ENCODE peak calls at places on chromosomes 4 and X, in six cellular contexts. One of them, this sample, is unnamed.

GRCh38 chrX:86946569-86946968 is 571.0 kb upstream of the KLHL4 start:
- DNase-seq in ascending aorta: no peak
- DNase-seq in CD8-positive, alpha-beta T cell: no peak
- DNase-seq in A549: peak
- DNase-seq in RWPE1: peak
- DNase-seq in CD4-positive, alpha-beta T cell: no peak
- DNase-seq in this sample: no peak

GRCh38 chrX:115462406-115462805 is 98.6 kb upstream of the PLS3 start:
- DNase-seq in ascending aorta: no peak
- DNase-seq in CD8-positive, alpha-beta T cell: no peak
- DNase-seq in A549: no peak
- DNase-seq in RWPE1: no peak
- DNase-seq in CD4-positive, alpha-beta T cell: no peak
- DNase-seq in this sample: no peak

GRCh38 chr4:129344058-129344457 is 248.1 kb downstream of the C4orf33 start:
- DNase-seq in ascending aorta: no peak
- DNase-seq in CD8-positive, alpha-beta T cell: no peak
- DNase-seq in A549: peak
- DNase-seq in RWPE1: peak
- DNase-seq in CD4-positive, alpha-beta T cell: no peak
- DNase-seq in this sample: no peak

GRCh38 chrX:70219938-70220764 is 14.3 kb upstream of the AWAT1 start:
- DNase-seq in ascending aorta: no peak
- DNase-seq in CD8-positive, alpha-beta T cell: no peak
- DNase-seq in A549: peak
- DNase-seq in RWPE1: peak
- DNase-seq in CD4-positive, alpha-beta T cell: no peak
- DNase-seq in this sample: no peak

GRCh38 chr4:147118523-147118922 is 172.9 kb upstream of the TTC29 start:
- DNase-seq in ascending aorta: no peak
- DNase-seq in CD8-positive, alpha-beta T cell: no peak
- DNase-seq in A549: no peak
- DNase-seq in RWPE1: no peak
- DNase-seq in CD4-positive, alpha-beta T cell: no peak
- DNase-seq in this sample: no peak

GRCh38 chrX:153735274-153735673 is 10.6 kb downstream of the ABCD1 start:
- DNase-seq in ascending aorta: peak
- DNase-seq in CD8-positive, alpha-beta T cell: no peak
- DNase-seq in A549: no peak
- DNase-seq in RWPE1: no peak
- DNase-seq in CD4-positive, alpha-beta T cell: no peak
- DNase-seq in this sample: no peak

GRCh38 chr4:147822128-147822527 is 90.2 kb downstream of the ARHGAP10 start:
- DNase-seq in ascending aorta: peak
- DNase-seq in CD8-positive, alpha-beta T cell: no peak
- DNase-seq in A549: peak
- DNase-seq in RWPE1: peak
- DNase-seq in CD4-positive, alpha-beta T cell: no peak
- DNase-seq in this sample: peak

GRCh38 chrX:46873746-46874145 is 36.9 kb downstream of the RP2 start:
- DNase-seq in ascending aorta: no peak
- DNase-seq in CD8-positive, alpha-beta T cell: no peak
- DNase-seq in A549: no peak
- DNase-seq in RWPE1: no peak
- DNase-seq in CD4-positive, alpha-beta T cell: no peak
- DNase-seq in this sample: no peak

GRCh38 chrX:132119821-132120220 is 8.0 kb downstream of the FRMD7 start:
- DNase-seq in ascending aorta: no peak
- DNase-seq in CD8-positive, alpha-beta T cell: no peak
- DNase-seq in A549: no peak
- DNase-seq in RWPE1: no peak
- DNase-seq in CD4-positive, alpha-beta T cell: no peak
- DNase-seq in this sample: no peak

GRCh38 chr4:89158884-89159503 is 47.7 kb downstream of the TIGD2 start:
- DNase-seq in ascending aorta: no peak
- DNase-seq in CD8-positive, alpha-beta T cell: no peak
- DNase-seq in A549: peak
- DNase-seq in RWPE1: peak
- DNase-seq in CD4-positive, alpha-beta T cell: no peak
- DNase-seq in this sample: no peak

GRCh38 chr4:54400802-54401201 is 171.7 kb downstream of the PDGFRA start:
- DNase-seq in ascending aorta: no peak
- DNase-seq in CD8-positive, alpha-beta T cell: no peak
- DNase-seq in A549: peak
- DNase-seq in RWPE1: peak
- DNase-seq in CD4-positive, alpha-beta T cell: no peak
- DNase-seq in this sample: no peak

GRCh38 chrX:115929480-115929879 is 241.1 kb upstream of the AGTR2 start:
- DNase-seq in ascending aorta: no peak
- DNase-seq in CD8-positive, alpha-beta T cell: no peak
- DNase-seq in A549: no peak
- DNase-seq in RWPE1: no peak
- DNase-seq in CD4-positive, alpha-beta T cell: no peak
- DNase-seq in this sample: no peak

GRCh38 chr4:105147226-105148151 is 813 bp downstream of the TET2 start:
- DNase-seq in ascending aorta: no peak
- DNase-seq in CD8-positive, alpha-beta T cell: no peak
- DNase-seq in A549: peak
- DNase-seq in RWPE1: peak
- DNase-seq in CD4-positive, alpha-beta T cell: no peak
- DNase-seq in this sample: no peak

GRCh38 chr4:136383126-136383525 is 1149.2 kb downstream of the PCDH18 start:
- DNase-seq in ascending aorta: no peak
- DNase-seq in CD8-positive, alpha-beta T cell: no peak
- DNase-seq in A549: peak
- DNase-seq in RWPE1: no peak
- DNase-seq in CD4-positive, alpha-beta T cell: no peak
- DNase-seq in this sample: no peak

GRCh38 chr4:107561481-107561880 is 158.6 kb downstream of the PAPSS1 start:
- DNase-seq in ascending aorta: no peak
- DNase-seq in CD8-positive, alpha-beta T cell: no peak
- DNase-seq in A549: no peak
- DNase-seq in RWPE1: no peak
- DNase-seq in CD4-positive, alpha-beta T cell: no peak
- DNase-seq in this sample: no peak

GRCh38 chr4:1752284-1753041 is 31.1 kb downstream of the TACC3 start:
- DNase-seq in ascending aorta: no peak
- DNase-seq in CD8-positive, alpha-beta T cell: no peak
- DNase-seq in A549: no peak
- DNase-seq in RWPE1: no peak
- DNase-seq in CD4-positive, alpha-beta T cell: no peak
- DNase-seq in this sample: no peak

GRCh38 chrX:79078114-79078513 is 66.4 kb upstream of the GPR174 start:
- DNase-seq in ascending aorta: no peak
- DNase-seq in CD8-positive, alpha-beta T cell: no peak
- DNase-seq in A549: no peak
- DNase-seq in RWPE1: no peak
- DNase-seq in CD4-positive, alpha-beta T cell: no peak
- DNase-seq in this sample: no peak

GRCh38 chr4:71130827-71131603 is 137.6 kb downstream of the DCK start:
- DNase-seq in ascending aorta: no peak
- DNase-seq in CD8-positive, alpha-beta T cell: no peak
- DNase-seq in A549: peak
- DNase-seq in RWPE1: no peak
- DNase-seq in CD4-positive, alpha-beta T cell: no peak
- DNase-seq in this sample: no peak

GRCh38 chrX:14030248-14030592 is 528 bp upstream of the GEMIN8 start:
- DNase-seq in ascending aorta: no peak
- DNase-seq in CD8-positive, alpha-beta T cell: no peak
- DNase-seq in A549: no peak
- DNase-seq in RWPE1: no peak
- DNase-seq in CD4-positive, alpha-beta T cell: no peak
- DNase-seq in this sample: no peak

GRCh38 chrX:155768036-155768769 is 112.9 kb upstream of the VAMP7 start:
- DNase-seq in ascending aorta: no peak
- DNase-seq in CD8-positive, alpha-beta T cell: no peak
- DNase-seq in A549: peak
- DNase-seq in RWPE1: no peak
- DNase-seq in CD4-positive, alpha-beta T cell: no peak
- DNase-seq in this sample: no peak

GRCh38 chrX:90617710-90618325 is 696.1 kb downstream of the TGIF2LX start:
- DNase-seq in ascending aorta: no peak
- DNase-seq in CD8-positive, alpha-beta T cell: no peak
- DNase-seq in A549: no peak
- DNase-seq in RWPE1: no peak
- DNase-seq in CD4-positive, alpha-beta T cell: no peak
- DNase-seq in this sample: no peak

GRCh38 chr4:156378053-156378665 is 424.5 kb upstream of the CTSO start:
- DNase-seq in ascending aorta: no peak
- DNase-seq in CD8-positive, alpha-beta T cell: no peak
- DNase-seq in A549: peak
- DNase-seq in RWPE1: peak
- DNase-seq in CD4-positive, alpha-beta T cell: no peak
- DNase-seq in this sample: no peak

GRCh38 chr4:6548201-6548881 is 26.6 kb upstream of the MAN2B2 start:
- DNase-seq in ascending aorta: no peak
- DNase-seq in CD8-positive, alpha-beta T cell: no peak
- DNase-seq in A549: peak
- DNase-seq in RWPE1: peak
- DNase-seq in CD4-positive, alpha-beta T cell: no peak
- DNase-seq in this sample: no peak

GRCh38 chr4:1604181-1604705 is 79.9 kb downstream of the FAM53A start:
- DNase-seq in ascending aorta: no peak
- DNase-seq in CD8-positive, alpha-beta T cell: no peak
- DNase-seq in A549: no peak
- DNase-seq in RWPE1: peak
- DNase-seq in CD4-positive, alpha-beta T cell: no peak
- DNase-seq in this sample: peak

GRCh38 chr4:57187241-57187640 is 77.1 kb upstream of the IGFBP7 start:
- DNase-seq in ascending aorta: no peak
- DNase-seq in CD8-positive, alpha-beta T cell: no peak
- DNase-seq in A549: no peak
- DNase-seq in RWPE1: peak
- DNase-seq in CD4-positive, alpha-beta T cell: no peak
- DNase-seq in this sample: no peak

GRCh38 chrX:22196151-22196550 is 76.6 kb upstream of the CBLL2 start:
- DNase-seq in ascending aorta: no peak
- DNase-seq in CD8-positive, alpha-beta T cell: no peak
- DNase-seq in A549: no peak
- DNase-seq in RWPE1: no peak
- DNase-seq in CD4-positive, alpha-beta T cell: no peak
- DNase-seq in this sample: no peak

GRCh38 chr4:163866728-163867313 is 372.3 kb downstream of the TMA16 start:
- DNase-seq in ascending aorta: no peak
- DNase-seq in CD8-positive, alpha-beta T cell: no peak
- DNase-seq in A549: no peak
- DNase-seq in RWPE1: peak
- DNase-seq in CD4-positive, alpha-beta T cell: no peak
- DNase-seq in this sample: no peak

GRCh38 chr4:184440593-184441358 is 33.6 kb downstream of the IRF2 start:
- DNase-seq in ascending aorta: no peak
- DNase-seq in CD8-positive, alpha-beta T cell: no peak
- DNase-seq in A549: no peak
- DNase-seq in RWPE1: no peak
- DNase-seq in CD4-positive, alpha-beta T cell: no peak
- DNase-seq in this sample: no peak
- H3K27ac ChIP-seq in ascending aorta: no peak
- H3K27ac ChIP-seq in CD8-positive, alpha-beta T cell: no peak
- H3K27ac ChIP-seq in A549: no peak
- H3K27ac ChIP-seq in RWPE1: peak
- H3K27ac ChIP-seq in CD4-positive, alpha-beta T cell: peak
- H3K27ac ChIP-seq in this sample: peak

DNA sequence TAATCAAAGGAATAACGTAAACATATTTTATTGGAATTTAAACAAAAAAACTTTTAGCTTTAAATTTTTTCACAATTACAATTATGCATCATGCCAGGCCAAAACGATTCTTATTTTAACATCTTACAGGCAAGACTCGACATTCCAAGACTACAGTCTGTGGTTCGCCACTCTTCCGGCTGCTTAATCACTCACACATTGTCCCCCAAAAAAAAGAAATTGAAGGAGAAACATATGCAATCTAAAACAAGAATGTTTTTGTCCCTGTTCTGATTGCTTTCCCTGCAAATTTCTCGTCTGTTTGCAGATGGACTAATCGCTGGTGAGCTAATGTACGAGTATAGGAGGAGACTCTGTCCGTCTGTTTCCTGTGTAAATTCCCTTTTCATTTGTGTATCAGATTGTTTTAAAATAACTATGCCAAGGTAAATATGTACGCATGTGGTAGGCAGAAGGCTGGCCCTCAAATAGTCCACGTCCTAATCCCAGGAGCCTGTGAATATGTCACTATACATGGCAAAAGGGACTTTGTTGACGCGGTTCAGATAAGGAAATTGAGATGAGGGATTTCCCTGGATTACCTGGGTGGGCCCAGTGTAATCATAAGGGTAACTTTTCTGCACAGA is 37.7 kb upstream of the MTNR1A start:
- DNase-seq in ascending aorta: no peak
- DNase-seq in CD8-positive, alpha-beta T cell: no peak
- DNase-seq in A549: no peak
- DNase-seq in RWPE1: no peak
- DNase-seq in CD4-positive, alpha-beta T cell: no peak
- DNase-seq in this sample: no peak
- H3K27ac ChIP-seq in ascending aorta: no peak
- H3K27ac ChIP-seq in CD8-positive, alpha-beta T cell: no peak
- H3K27ac ChIP-seq in A549: no peak
- H3K27ac ChIP-seq in RWPE1: no peak
- H3K27ac ChIP-seq in CD4-positive, alpha-beta T cell: no peak
- H3K27ac ChIP-seq in this sample: no peak

GRCh38 chrX:31333181-31333831 is 261.5 kb upstream of the FTHL17 start:
- DNase-seq in ascending aorta: no peak
- DNase-seq in CD8-positive, alpha-beta T cell: no peak
- DNase-seq in A549: no peak
- DNase-seq in RWPE1: peak
- DNase-seq in CD4-positive, alpha-beta T cell: no peak
- DNase-seq in this sample: no peak
- H3K27ac ChIP-seq in ascending aorta: no peak
- H3K27ac ChIP-seq in CD8-positive, alpha-beta T cell: no peak
- H3K27ac ChIP-seq in A549: no peak
- H3K27ac ChIP-seq in RWPE1: peak
- H3K27ac ChIP-seq in CD4-positive, alpha-beta T cell: no peak
- H3K27ac ChIP-seq in this sample: no peak

DNA sequence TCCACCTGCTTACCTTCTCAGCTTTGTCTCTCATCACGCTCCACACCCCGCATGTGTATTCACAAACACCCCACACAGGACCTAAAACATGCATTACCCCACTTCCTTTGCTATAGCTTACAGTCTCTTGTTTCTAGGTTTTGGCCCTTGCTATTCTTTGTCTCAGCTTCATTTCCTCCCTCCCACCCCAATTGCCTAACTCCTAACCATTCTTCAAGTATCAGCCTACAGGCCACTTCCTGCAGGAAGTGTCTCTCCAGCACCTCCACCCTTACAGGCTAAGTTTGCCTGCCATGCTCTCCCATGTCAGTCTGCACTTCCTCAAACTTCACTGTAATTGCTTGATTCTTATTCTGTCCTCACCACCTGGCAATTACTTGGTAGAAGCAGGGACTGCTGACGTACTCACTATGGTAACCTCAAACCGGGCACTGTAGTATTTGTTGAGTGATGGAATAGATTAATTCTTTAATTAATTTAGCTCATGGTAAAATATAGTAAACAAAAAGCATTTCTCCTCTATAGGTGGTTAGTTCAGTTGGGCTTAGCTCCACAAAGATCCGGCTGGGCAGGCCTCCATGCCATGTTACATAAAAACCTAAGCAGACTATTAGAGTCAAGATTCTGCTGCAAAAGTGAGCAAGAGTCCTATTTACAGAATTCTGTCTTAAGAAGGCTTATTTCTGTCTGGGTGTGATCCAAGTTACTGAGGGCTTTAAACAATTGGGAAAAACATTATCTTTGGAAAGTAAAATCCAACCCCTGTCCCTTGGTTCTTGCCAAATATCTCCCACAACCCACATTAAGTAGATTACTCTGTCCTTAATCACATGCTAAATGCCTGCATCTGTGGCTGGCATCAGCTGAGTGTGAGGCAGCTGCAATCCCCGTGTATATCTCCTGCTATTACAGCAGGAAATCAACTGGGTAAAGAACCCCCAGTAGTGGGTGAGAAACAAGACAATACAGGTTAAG is 124.7 kb upstream of the CPEB2 start:
- DNase-seq in ascending aorta: no peak
- DNase-seq in CD8-positive, alpha-beta T cell: no peak
- DNase-seq in A549: no peak
- DNase-seq in RWPE1: no peak
- DNase-seq in CD4-positive, alpha-beta T cell: no peak
- DNase-seq in this sample: no peak
- H3K27ac ChIP-seq in ascending aorta: no peak
- H3K27ac ChIP-seq in CD8-positive, alpha-beta T cell: no peak
- H3K27ac ChIP-seq in A549: no peak
- H3K27ac ChIP-seq in RWPE1: no peak
- H3K27ac ChIP-seq in CD4-positive, alpha-beta T cell: no peak
- H3K27ac ChIP-seq in this sample: peak